ENCODE peak calls at places on chromosomes 7 and 10, in four cellular contexts. Y is CD8-positive, alpha-beta memory T cell; M is hepatocyte; G is Karpas-422. N is an unnamed sample.

GRCh38 chr10:35532141-35532540 is 73.0 kb upstream of the GJD4 start:
- DNase-seq in Y (no peak), M (no peak), G (no peak), N (no peak)

GRCh38 chr10:97149065-97149680 is 36.6 kb downstream of the SLIT1 start:
- DNase-seq in Y (no peak), M (no peak), G (no peak), N (peak; percentile 73)

GRCh38 chr10:104090597-104090996 is 4.9 kb upstream of the COL17A1 start:
- DNase-seq in Y (no peak), M (no peak), G (no peak), N (no peak)

GRCh38 chr7:94810496-94810895 is 96.9 kb upstream of the PPP1R9A start:
- DNase-seq in Y (no peak), M (no peak), G (no peak), N (no peak)

GRCh38 chr10:94172332-94172731 is 178.6 kb downstream of the PLCE1 start:
- DNase-seq in Y (no peak), M (no peak), G (no peak), N (no peak)

GRCh38 chr10:43759216-43759615 is 110.5 kb upstream of the ZNF32 start:
- DNase-seq in Y (no peak), M (no peak), G (no peak), N (no peak)

GRCh38 chr7:26369519-26370385 is 78.1 kb downstream of the SNX10 start:
- DNase-seq in Y (peak; percentile 34), M (peak; percentile 71), G (peak; percentile 86), N (peak; percentile 56)

GRCh38 chr7:129468087-129468486 is 33.9 kb downstream of the STRIP2 start:
- DNase-seq in Y (no peak), M (peak; percentile 11), G (no peak), N (no peak)

GRCh38 chr7:113831509-113831908 is 87.3 kb downstream of the PPP1R3A start:
- DNase-seq in Y (no peak), M (peak; percentile 13), G (no peak), N (no peak)

GRCh38 chr10:97508342-97508741 is 9.6 kb downstream of the UBTD1 start:
- DNase-seq in Y (no peak), M (no peak), G (no peak), N (no peak)

GRCh38 chr7:64642875-64643274 is 23.1 kb upstream of the ZNF107 start:
- DNase-seq in Y (no peak), M (no peak), G (no peak), N (no peak)
- H3K9me3 ChIP-seq in Y (no peaks in the 10 kb centered on the region), M (no peaks in the 10 kb centered on the region), G (no peaks in the 10 kb centered on the region), N (peaks cover 10% of the 10 kb centered on the region)

DNA sequence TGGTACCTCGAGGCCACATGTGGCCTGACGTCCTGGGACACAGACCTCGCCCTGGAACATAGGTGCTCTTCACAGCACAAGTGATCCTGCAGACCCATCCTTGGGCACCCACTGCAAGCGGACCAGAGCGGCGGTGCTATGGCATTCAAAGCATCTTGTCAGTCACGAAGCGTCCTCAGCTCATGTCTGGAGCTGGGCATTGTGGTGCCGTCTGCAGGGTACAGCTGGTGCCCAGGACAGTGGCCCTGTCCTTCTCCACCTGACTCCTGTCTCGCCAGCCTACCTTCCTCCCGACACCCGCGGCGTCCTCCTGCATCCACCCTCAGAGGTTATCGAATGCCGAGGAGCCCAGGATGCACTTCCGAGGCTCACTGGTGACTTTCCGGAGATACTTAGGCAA is 26.5 kb downstream of the ADGRA1 start:
- DNase-seq in Y (no peak), M (no peak), G (no peak), N (no peak)
- H3K9me3 ChIP-seq in Y (no peaks in the 10 kb centered on the region), M (no peaks in the 10 kb centered on the region), G (peaks cover 5% of the 10 kb centered on the region), N (no peaks in the 10 kb centered on the region)

DNA sequence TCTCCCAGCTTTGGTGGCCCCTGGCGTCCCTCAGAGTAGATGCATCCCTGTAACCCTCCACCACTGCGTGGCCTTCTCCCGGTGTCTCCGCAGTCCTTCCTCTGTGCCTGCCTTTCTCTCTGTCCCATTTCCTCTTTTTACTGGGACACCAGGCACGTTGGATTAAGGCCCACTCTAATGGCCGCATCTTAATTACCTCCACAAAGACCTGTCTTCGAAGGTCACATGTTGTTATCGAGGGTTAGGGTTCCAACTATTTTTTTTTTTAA is 348.7 kb downstream of the GLRX3 start:
- DNase-seq in Y (no peak), M (no peak), G (no peak), N (no peak)
- H3K9me3 ChIP-seq in Y (no peaks in the 10 kb centered on the region), M (no peaks in the 10 kb centered on the region), G (no peaks in the 10 kb centered on the region), N (no peaks in the 10 kb centered on the region)

GRCh38 chr7:42960762-42961161 is 28.6 kb downstream of the MRPL32 start:
- DNase-seq in Y (no peak), M (no peak), G (no peak), N (no peak)
- H3K9me3 ChIP-seq in Y (no peaks in the 10 kb centered on the region), M (no peaks in the 10 kb centered on the region), G (no peaks in the 10 kb centered on the region), N (peaks cover 16% of the 10 kb centered on the region)

GRCh38 chr10:107129013-107129412 is 35.5 kb downstream of the SORCS1 start:
- DNase-seq in Y (no peak), M (no peak), G (no peak), N (no peak)

DNA sequence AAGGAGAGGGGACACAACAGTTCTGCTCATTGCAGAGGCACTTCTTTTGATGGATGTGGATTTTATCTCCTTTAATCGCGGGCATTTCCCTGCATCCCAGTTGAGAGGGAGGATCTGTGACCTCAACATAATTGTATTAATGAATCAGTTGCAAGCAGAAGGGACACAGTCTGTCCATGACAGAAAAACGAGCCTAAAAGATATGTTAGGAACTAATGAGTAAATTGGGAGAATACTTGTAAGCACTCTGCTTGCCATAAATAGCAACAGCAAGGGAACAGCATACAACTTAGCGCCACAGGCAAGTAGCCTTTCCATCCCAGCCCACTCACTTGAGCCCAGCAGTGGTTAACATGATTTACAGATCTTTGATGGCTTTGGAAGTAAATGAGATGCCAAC is 37.8 kb downstream of the SORCS1 start:
- DNase-seq in Y (no peak), M (no peak), G (no peak), N (no peak)
- H3K9me3 ChIP-seq in Y (no peaks in the 10 kb centered on the region), M (no peaks in the 10 kb centered on the region), G (peaks cover 10% of the 10 kb centered on the region), N (no peaks in the 10 kb centered on the region)

DNA sequence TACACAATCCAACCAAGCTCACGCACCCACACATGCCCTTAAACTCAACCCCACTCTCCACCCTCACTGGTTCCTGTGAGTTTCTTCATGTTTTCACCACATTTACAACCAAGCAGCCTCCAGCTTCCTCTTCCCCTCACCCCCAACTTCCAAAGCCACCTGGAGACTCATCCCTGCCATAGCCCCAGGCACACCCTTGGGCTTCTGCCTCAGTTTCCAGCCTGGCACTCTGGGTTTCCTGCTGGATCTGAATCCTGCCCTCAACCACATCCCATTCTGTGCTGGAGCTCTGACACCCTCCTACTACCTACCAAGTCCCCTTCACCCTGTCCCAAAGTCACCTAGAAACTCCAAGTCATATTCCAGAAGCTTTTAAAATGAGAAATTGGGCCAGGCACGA is 29.4 kb downstream of the CCDC3 start:
- DNase-seq in Y (no peak), M (no peak), G (no peak), N (no peak)
- H3K9me3 ChIP-seq in Y (no peaks in the 10 kb centered on the region), M (no peaks in the 10 kb centered on the region), G (peaks cover 3% of the 10 kb centered on the region), N (no peaks in the 10 kb centered on the region)